ENCODE peak calls at places on chromosome 14, in nine cellular contexts. O is AG04450, T is left lung, X is gastrocnemius medialis, E is OCI-LY7, S is upper lobe of left lung, L is A549, J is upper lobe of right lung, W is right atrium auricular region. Z is an unnamed sample.

GRCh38 chr14:77319416-77319815 is 1.3 kb downstream of the POMT2 start:
- DNase-seq in L (no peak), J (no peak), S (no peak), X (no peak), T (no peak), E (no peak), W (no peak), O (no peak), Z (no peak)

GRCh38 chr14:96741151-96741977 is 55.8 kb upstream of the VRK1 start:
- DNase-seq in L (peak; percentile 64), E (peak; percentile 59), W (no peak), O (no peak), X (no peak), J (peak; percentile 84), T (peak; percentile 59), S (peak; percentile 94), Z (no peak)

GRCh38 chr14:89212386-89213235 is 204.4 kb downstream of the FOXN3 start:
- DNase-seq in E (no peak), O (no peak), T (no peak), J (no peak), S (no peak), W (no peak), X (no peak), L (no peak), Z (no peak)

GRCh38 chr14:96762650-96763049 is 34.5 kb upstream of the VRK1 start:
- DNase-seq in O (no peak), S (no peak), W (no peak), X (no peak), J (no peak), E (peak; percentile 81), T (no peak), L (peak; percentile 80), Z (no peak)

GRCh38 chr14:84144166-84144565 is 1385.8 kb upstream of the FLRT2 start:
- DNase-seq in J (no peak), S (no peak), X (no peak), L (no peak), O (no peak), E (no peak), W (no peak), T (no peak), Z (no peak)

GRCh38 chr14:61558271-61558670 is 137.0 kb upstream of the HIF1A start:
- DNase-seq in L (no peak), J (no peak), X (no peak), O (no peak), S (no peak), W (peak; percentile 57), E (no peak), T (no peak), Z (no peak)

GRCh38 chr14:65077318-65077717 is 25.0 kb downstream of the MAX start:
- DNase-seq in S (no peak), W (no peak), T (no peak), J (no peak), X (no peak), L (no peak), E (no peak), O (no peak), Z (no peak)

GRCh38 chr14:51460051-51460450 is 191.7 kb upstream of the FRMD6 start:
- DNase-seq in E (no peak), X (no peak), T (no peak), L (no peak), O (no peak), S (no peak), W (no peak), J (no peak), Z (no peak)

GRCh38 chr14:67444395-67444794 is 32.4 kb upstream of the PLEK2 start:
- DNase-seq in E (no peak), W (no peak), X (no peak), T (no peak), O (no peak), S (no peak), L (no peak), J (no peak), Z (no peak)

GRCh38 chr14:76775695-76776305 is 14.5 kb downstream of the VASH1 start:
- DNase-seq in S (peak; percentile 86), E (no peak), X (no peak), T (peak; percentile 33), O (no peak), W (no peak), L (no peak), J (no peak), Z (no peak)

DNA sequence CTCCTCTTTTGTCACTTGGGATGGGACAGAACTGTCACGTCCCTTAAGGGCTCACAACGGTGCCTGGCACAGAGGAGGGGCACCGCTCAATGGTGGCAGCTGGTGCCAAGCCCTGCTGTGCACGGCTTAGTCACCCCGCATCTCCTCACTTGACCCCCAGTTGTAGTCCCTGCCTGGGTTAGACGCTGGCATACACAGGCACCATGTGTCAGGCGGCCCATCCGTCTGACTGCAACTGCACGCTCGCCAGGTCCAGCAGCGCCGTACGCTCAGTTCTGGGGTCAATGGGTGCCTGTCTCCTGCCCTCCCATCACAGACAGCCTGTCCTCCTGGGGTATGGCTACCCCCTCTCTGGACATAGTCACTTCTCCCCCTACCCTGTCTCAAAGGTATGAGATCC is 1.6 kb upstream of the PACS2 start:
- DNase-seq in S (no peak), W (no peak), E (no peak), X (no peak), O (no peak), T (no peak), L (no peak), J (no peak), Z (no peak)
- H3K27ac ChIP-seq in S (no peak overlapping the region), W (no peak overlapping the region), E (no peak overlapping the region), X (no peak overlapping the region), O (no peak overlapping the region), T (peak overlapping the region; percentile 80), L (no peak overlapping the region), J (peak overlapping the region; percentile 90), Z (peak overlapping the region; percentile 97)

GRCh38 chr14:36505892-36506731 is 13.9 kb downstream of the NKX2-1 start:
- DNase-seq in W (no peak), T (no peak), X (no peak), L (no peak), J (peak; percentile 78), E (no peak), S (peak; percentile 79), O (no peak), Z (no peak)
- TF ChIP-seq CTCF in W (no peak), T (no peak), X (no peak), L (no peak), J (no peak), E (no peak), S (no peak), O (no peak), Z (no peak)

DNA sequence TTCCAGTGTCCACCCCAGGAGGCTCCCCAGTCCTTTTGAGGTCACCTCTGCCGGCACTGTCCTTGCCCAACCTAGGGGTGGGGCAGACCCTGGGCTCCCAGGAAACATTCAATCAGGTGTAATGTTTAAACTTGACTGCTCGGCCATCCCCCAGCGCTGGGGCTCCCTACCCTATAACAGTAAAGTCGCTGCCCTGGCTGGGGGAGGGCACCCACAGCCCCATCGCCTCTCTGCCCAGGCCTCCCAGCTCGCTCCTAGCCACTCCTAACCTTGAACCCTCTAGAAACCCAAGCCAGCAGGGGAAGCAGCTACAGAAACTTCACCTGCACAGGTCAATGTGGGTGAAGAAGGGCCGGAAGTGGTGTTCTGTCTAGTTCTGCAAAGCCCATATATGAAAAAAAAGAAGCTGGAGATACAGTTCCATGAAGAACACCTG is 1.3 kb downstream of the CLMN start:
- DNase-seq in O (no peak), S (no peak), L (no peak), W (no peak), X (no peak), E (peak; percentile 46), T (no peak), J (no peak), Z (no peak)
- H3K27ac ChIP-seq in O (no peak overlapping the region), S (no peak overlapping the region), L (peak overlapping the region; percentile 91), W (peak overlapping the region; percentile 81), X (peak overlapping the region; percentile 78), E (no peak overlapping the region), T (no peak overlapping the region), J (peak overlapping the region; percentile 58), Z (peak overlapping the region; percentile 81)

GRCh38 chr14:102594514-102595175 is 2.2 kb downstream of the RCOR1 start:
- DNase-seq in X (peak; percentile 37), L (peak; percentile 93), S (no peak), J (no peak), T (peak; percentile 80), O (no peak), W (peak; percentile 73), E (peak; percentile 90), Z (no peak)

GRCh38 chr14:102591944-102592772 is at the start of gene RCOR1:
- DNase-seq in W (peak; percentile 98), J (peak; percentile 99), S (peak; percentile 99), E (peak; percentile 98), X (peak; percentile 95), T (peak; percentile 98), O (peak; percentile 94), L (peak; percentile 95), Z (peak; percentile 94)

GRCh38 chr14:102591372-102591943 is 991 bp upstream of the RCOR1 start:
- DNase-seq in T (peak; percentile 50), O (no peak), X (peak; percentile 22), E (peak; percentile 66), J (peak; percentile 76), W (no peak), S (peak; percentile 88), L (no peak), Z (no peak)

GRCh38 chr14:102592969-102593840 is 756 bp downstream of the RCOR1 start:
- DNase-seq in X (peak; percentile 12), O (no peak), E (peak; percentile 68), S (peak; percentile 93), T (peak; percentile 60), W (peak; percentile 62), L (peak; percentile 66), J (peak; percentile 84), Z (no peak)

GRCh38 chr14:102593841-102594170 is 1.4 kb downstream of the RCOR1 start:
- DNase-seq in L (no peak), S (no peak), O (no peak), X (no peak), E (no peak), T (no peak), W (no peak), J (no peak), Z (no peak)
- TF ChIP-seq CTCF in L (no peak), S (no peak), O (no peak), X (no peak), E (no peak), T (no peak), W (no peak), J (no peak), Z (no peak)

GRCh38 chr14:35123388-35123703 is 994 bp downstream of the PRORP start:
- DNase-seq in S (no peak), L (no peak), W (no peak), X (no peak), J (no peak), T (no peak), E (no peak), O (no peak), Z (no peak)
- H3K27ac ChIP-seq in S (peak overlapping the region; percentile 97), L (peak overlapping the region; percentile 99), W (peak overlapping the region; percentile 94), X (peak overlapping the region; percentile 97), J (peak overlapping the region; percentile 99), T (peak overlapping the region; percentile 98), E (peak overlapping the region; percentile 81), O (no peak overlapping the region), Z (peak overlapping the region; percentile 96)